ENCODE peak calls at places on chromosome 14, in six cellular contexts. One of them, this sample, is unnamed.
A peak's percentile ranks its signal among the peaks of the same experiment; 100 is the strongest.

GRCh38 chr14:77882098-77882497 is 82.2 kb downstream of the ADCK1 start:
- DNase-seq in A549: no peak
- DNase-seq in neural progenitor cell: no peak
- DNase-seq in fibroblast of mammary gland: no peak
- DNase-seq in IMR-90: no peak
- DNase-seq in fibroblast of pulmonary artery: peak; percentile 5
- DNase-seq in this sample: no peak

GRCh38 chr14:57833304-57833703 is 32.6 kb downstream of the SLC35F4 start:
- DNase-seq in A549: peak; percentile 41
- DNase-seq in neural progenitor cell: no peak
- DNase-seq in fibroblast of mammary gland: peak; percentile 99
- DNase-seq in IMR-90: peak; percentile 88
- DNase-seq in fibroblast of pulmonary artery: peak; percentile 85
- DNase-seq in this sample: no peak

GRCh38 chr14:28707814-28708213 is 58.8 kb upstream of the FOXG1 start:
- DNase-seq in A549: no peak
- DNase-seq in neural progenitor cell: no peak
- DNase-seq in fibroblast of mammary gland: peak; percentile 89
- DNase-seq in IMR-90: no peak
- DNase-seq in fibroblast of pulmonary artery: peak; percentile 73
- DNase-seq in this sample: no peak

GRCh38 chr14:31297701-31298344 is 90.2 kb upstream of the HECTD1 start:
- DNase-seq in A549: no peak
- DNase-seq in neural progenitor cell: no peak
- DNase-seq in fibroblast of mammary gland: peak; percentile 42
- DNase-seq in IMR-90: peak; percentile 52
- DNase-seq in fibroblast of pulmonary artery: peak; percentile 22
- DNase-seq in this sample: no peak

GRCh38 chr14:32468955-32469354 is 139.9 kb downstream of the AKAP6 start:
- DNase-seq in A549: no peak
- DNase-seq in neural progenitor cell: no peak
- DNase-seq in fibroblast of mammary gland: peak; percentile 82
- DNase-seq in IMR-90: peak; percentile 72
- DNase-seq in fibroblast of pulmonary artery: peak; percentile 89
- DNase-seq in this sample: no peak

GRCh38 chr14:93113678-93114067 is 2.1 kb downstream of the ITPK1 start:
- DNase-seq in A549: no peak
- DNase-seq in neural progenitor cell: peak; percentile 39
- DNase-seq in fibroblast of mammary gland: no peak
- DNase-seq in IMR-90: no peak
- DNase-seq in fibroblast of pulmonary artery: no peak
- DNase-seq in this sample: no peak

GRCh38 chr14:22112004-22112403 is 438.4 kb upstream of the OR4E1 start:
- DNase-seq in A549: no peak
- DNase-seq in neural progenitor cell: peak; percentile 31
- DNase-seq in fibroblast of mammary gland: peak; percentile 4
- DNase-seq in IMR-90: no peak
- DNase-seq in fibroblast of pulmonary artery: no peak
- DNase-seq in this sample: no peak

GRCh38 chr14:64147126-64147790 is 146.9 kb downstream of the ESR2 start:
- DNase-seq in A549: no peak
- DNase-seq in neural progenitor cell: no peak
- DNase-seq in fibroblast of mammary gland: peak; percentile 5
- DNase-seq in IMR-90: peak; percentile 71
- DNase-seq in fibroblast of pulmonary artery: peak; percentile 31
- DNase-seq in this sample: no peak

GRCh38 chr14:85572845-85573244 is 42.9 kb downstream of the FLRT2 start:
- DNase-seq in A549: peak; percentile 6
- DNase-seq in neural progenitor cell: no peak
- DNase-seq in fibroblast of mammary gland: peak; percentile 90
- DNase-seq in IMR-90: peak; percentile 90
- DNase-seq in fibroblast of pulmonary artery: peak; percentile 78
- DNase-seq in this sample: no peak

GRCh38 chr14:45251912-45252311 is 1.1 kb downstream of the MIS18BP1 start:
- DNase-seq in A549: no peak
- DNase-seq in neural progenitor cell: peak; percentile 5
- DNase-seq in fibroblast of mammary gland: peak; percentile 41
- DNase-seq in IMR-90: peak; percentile 2
- DNase-seq in fibroblast of pulmonary artery: peak; percentile 35
- DNase-seq in this sample: no peak

GRCh38 chr14:103728721-103729120 is 13.1 kb downstream of the ZFYVE21 start:
- DNase-seq in A549: no peak
- DNase-seq in neural progenitor cell: no peak
- DNase-seq in fibroblast of mammary gland: no peak
- DNase-seq in IMR-90: no peak
- DNase-seq in fibroblast of pulmonary artery: no peak
- DNase-seq in this sample: no peak

GRCh38 chr14:41785696-41786095 is 179.0 kb downstream of the LRFN5 start:
- DNase-seq in A549: no peak
- DNase-seq in neural progenitor cell: peak; percentile 50
- DNase-seq in fibroblast of mammary gland: peak; percentile 3
- DNase-seq in IMR-90: no peak
- DNase-seq in fibroblast of pulmonary artery: no peak
- DNase-seq in this sample: no peak

GRCh38 chr14:63343878-63344277 is 25.1 kb upstream of the GPHB5 start:
- DNase-seq in A549: no peak
- DNase-seq in neural progenitor cell: no peak
- DNase-seq in fibroblast of mammary gland: peak; percentile 48
- DNase-seq in IMR-90: peak; percentile 56
- DNase-seq in fibroblast of pulmonary artery: peak; percentile 48
- DNase-seq in this sample: no peak

GRCh38 chr14:81170104-81170828 is 50.5 kb downstream of the GTF2A1 start:
- DNase-seq in A549: peak; percentile 89
- DNase-seq in neural progenitor cell: peak; percentile 91
- DNase-seq in fibroblast of mammary gland: peak; percentile 82
- DNase-seq in IMR-90: peak; percentile 82
- DNase-seq in fibroblast of pulmonary artery: peak; percentile 89
- DNase-seq in this sample: peak; percentile 98

GRCh38 chr14:20630340-20631022 is 11.0 kb downstream of the OR6S1 start:
- DNase-seq in A549: peak; percentile 49
- DNase-seq in neural progenitor cell: peak; percentile 60
- DNase-seq in fibroblast of mammary gland: peak; percentile 75
- DNase-seq in IMR-90: peak; percentile 58
- DNase-seq in fibroblast of pulmonary artery: peak; percentile 52
- DNase-seq in this sample: no peak

DNA sequence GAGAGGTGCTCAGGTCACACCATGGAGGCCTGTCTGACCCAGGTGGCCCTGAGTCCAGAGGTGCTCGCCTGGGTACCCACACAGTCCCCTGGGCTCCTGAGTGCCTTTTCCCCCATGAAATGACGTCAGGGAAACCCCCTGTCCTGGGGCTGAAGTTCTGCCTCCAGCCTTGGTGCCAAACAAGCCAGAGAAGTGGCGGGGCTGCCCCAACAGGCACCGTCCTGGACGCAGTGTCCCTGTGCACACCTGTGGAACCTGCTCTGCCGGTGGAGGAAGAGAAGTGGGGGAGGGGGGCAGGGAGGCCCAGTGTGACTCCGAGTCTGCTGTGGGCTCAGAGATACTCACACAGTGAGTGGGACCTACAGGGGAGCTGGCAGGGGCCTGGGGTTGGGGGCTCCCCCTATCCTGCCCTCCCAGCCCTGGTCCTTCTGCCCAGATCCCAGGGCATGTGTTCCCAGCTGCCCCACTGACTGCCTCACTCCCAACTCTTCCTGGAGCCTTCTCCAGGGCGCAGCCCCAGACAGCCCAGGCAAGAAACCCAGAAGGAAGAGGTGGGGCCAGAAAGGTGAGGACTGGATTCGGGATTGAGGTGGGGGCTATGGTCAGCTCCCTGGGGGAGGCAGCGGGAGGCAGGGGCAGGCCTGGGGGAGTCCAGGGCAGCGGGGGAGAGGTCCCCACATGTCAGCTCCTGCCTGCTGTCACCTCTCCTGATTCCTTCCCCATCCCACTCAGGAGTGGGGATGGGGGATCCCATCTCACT is 24.8 kb downstream of the CCDC85C start:
- DNase-seq in A549: no peak
- DNase-seq in neural progenitor cell: no peak
- DNase-seq in fibroblast of mammary gland: no peak
- DNase-seq in IMR-90: no peak
- DNase-seq in fibroblast of pulmonary artery: no peak
- DNase-seq in this sample: peak; percentile 59
- H3K4me3 ChIP-seq in A549: no peak overlapping the region
- H3K4me3 ChIP-seq in neural progenitor cell: no peak overlapping the region
- H3K4me3 ChIP-seq in fibroblast of mammary gland: no peak overlapping the region
- H3K4me3 ChIP-seq in IMR-90: no peak overlapping the region
- H3K4me3 ChIP-seq in fibroblast of pulmonary artery: no peak overlapping the region
- H3K4me3 ChIP-seq in this sample: no peak overlapping the region

DNA sequence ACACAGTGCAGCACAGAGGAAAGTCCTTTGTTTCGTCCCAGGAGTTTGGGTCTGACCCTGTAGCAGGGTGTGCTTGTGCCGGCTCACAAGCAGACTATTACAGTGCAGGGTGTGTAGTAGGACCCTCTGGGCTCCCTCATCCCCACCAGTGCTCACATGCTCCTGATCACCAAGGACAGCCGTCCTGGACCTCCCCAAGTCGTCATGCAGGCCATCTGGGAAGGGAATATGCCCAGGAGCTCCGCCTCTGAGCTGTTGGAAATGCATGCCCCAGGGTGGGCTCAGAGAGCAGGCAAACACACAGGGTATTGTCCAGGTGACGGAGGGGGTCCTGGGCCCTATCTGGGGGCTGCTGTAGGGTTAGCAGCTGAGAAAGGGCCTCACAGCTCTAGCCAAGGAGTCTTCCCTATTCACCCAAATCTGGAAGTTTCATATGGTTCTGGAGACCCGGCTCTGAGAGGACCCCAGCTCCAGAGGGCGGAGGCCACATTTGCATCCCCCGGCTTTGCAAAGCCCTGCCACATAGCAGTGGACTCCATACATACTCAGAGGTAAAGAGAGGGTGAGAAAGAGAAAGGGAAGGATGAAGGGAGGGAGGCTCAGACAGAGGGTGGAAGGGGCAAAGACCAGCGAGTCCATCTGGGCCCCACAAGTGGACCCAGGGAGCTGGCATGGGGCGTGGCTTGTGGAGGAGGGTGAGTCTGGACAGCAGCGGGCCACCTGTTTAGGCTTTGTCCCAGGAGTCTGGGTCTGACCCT is 53.5 kb upstream of the PPP2R5C start:
- DNase-seq in A549: no peak
- DNase-seq in neural progenitor cell: no peak
- DNase-seq in fibroblast of mammary gland: no peak
- DNase-seq in IMR-90: no peak
- DNase-seq in fibroblast of pulmonary artery: no peak
- DNase-seq in this sample: no peak
- H3K4me3 ChIP-seq in A549: no peak overlapping the region
- H3K4me3 ChIP-seq in neural progenitor cell: no peak overlapping the region
- H3K4me3 ChIP-seq in fibroblast of mammary gland: no peak overlapping the region
- H3K4me3 ChIP-seq in IMR-90: no peak overlapping the region
- H3K4me3 ChIP-seq in fibroblast of pulmonary artery: no peak overlapping the region
- H3K4me3 ChIP-seq in this sample: no peak overlapping the region

DNA sequence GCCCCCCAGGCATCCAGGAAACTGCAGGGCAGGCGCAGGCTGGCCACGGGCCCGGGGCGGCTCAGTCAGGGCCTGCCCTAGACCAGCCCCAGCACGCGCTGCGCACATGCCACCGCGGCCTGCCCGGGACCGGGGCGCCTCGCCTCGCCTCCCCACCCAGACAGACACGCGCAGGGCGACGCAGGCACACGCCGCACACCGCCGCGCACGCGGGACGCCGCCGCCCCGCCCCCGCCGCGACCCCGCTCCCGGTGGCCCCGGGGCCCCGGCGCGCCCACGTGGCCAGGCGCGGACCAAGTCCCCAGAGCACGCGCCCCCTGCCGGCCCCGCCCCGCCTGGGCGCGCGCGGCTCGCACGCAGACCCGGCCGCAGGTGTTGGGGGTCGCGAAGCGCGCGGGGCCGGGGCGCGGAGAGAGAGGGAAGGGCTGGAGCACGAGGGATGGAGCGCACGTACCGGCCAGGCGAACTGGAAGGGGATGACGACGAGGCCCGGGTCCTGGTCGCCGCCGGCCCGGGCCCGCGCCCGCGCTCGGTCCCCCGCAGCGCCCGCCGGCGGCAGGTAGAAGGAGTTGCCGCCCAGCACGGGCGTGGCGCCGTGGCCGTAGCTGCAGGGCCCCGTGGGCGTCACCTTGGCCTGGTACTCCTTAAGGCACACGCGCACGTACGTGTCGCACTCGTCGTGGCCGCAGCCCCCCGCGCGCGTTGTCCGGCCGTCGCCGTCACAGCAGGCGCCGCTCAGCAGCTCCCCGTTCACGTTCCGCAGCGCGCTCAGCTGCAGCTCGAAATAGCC is 1.1 kb downstream of the JAG2 start:
- DNase-seq in A549: no peak
- DNase-seq in neural progenitor cell: peak; percentile 66
- DNase-seq in fibroblast of mammary gland: no peak
- DNase-seq in IMR-90: no peak
- DNase-seq in fibroblast of pulmonary artery: no peak
- DNase-seq in this sample: no peak
- H3K4me3 ChIP-seq in A549: peak overlapping the region; percentile 59
- H3K4me3 ChIP-seq in neural progenitor cell: peak overlapping the region; percentile 55
- H3K4me3 ChIP-seq in fibroblast of mammary gland: no peak overlapping the region
- H3K4me3 ChIP-seq in IMR-90: peak overlapping the region; percentile 4
- H3K4me3 ChIP-seq in fibroblast of pulmonary artery: no peak overlapping the region
- H3K4me3 ChIP-seq in this sample: peak overlapping the region; percentile 6

DNA sequence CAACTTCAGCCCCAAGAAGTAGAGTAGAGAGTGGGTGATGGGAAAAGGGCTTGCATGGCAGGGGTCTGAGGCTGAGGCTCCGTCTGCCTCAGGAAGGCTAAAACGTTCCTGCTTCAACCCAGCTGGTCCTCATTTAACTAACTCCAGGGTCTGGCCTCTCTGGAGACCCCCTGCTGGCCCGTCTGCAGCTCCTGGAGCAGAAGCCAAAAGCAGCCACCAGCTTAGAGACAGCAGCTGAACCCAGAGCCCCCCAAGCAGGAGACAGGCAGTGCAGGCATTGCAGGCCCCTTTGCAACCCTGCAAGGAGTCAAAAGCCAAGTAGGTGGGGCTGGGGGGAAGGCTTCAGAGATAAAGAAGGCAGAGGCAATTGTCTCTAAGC is 25.1 kb upstream of the LTBP2 start:
- DNase-seq in A549: no peak
- DNase-seq in neural progenitor cell: peak; percentile 28
- DNase-seq in fibroblast of mammary gland: no peak
- DNase-seq in IMR-90: no peak
- DNase-seq in fibroblast of pulmonary artery: no peak
- DNase-seq in this sample: no peak
- H3K4me3 ChIP-seq in A549: no peak overlapping the region
- H3K4me3 ChIP-seq in neural progenitor cell: no peak overlapping the region
- H3K4me3 ChIP-seq in fibroblast of mammary gland: no peak overlapping the region
- H3K4me3 ChIP-seq in IMR-90: no peak overlapping the region
- H3K4me3 ChIP-seq in fibroblast of pulmonary artery: no peak overlapping the region
- H3K4me3 ChIP-seq in this sample: no peak overlapping the region

DNA sequence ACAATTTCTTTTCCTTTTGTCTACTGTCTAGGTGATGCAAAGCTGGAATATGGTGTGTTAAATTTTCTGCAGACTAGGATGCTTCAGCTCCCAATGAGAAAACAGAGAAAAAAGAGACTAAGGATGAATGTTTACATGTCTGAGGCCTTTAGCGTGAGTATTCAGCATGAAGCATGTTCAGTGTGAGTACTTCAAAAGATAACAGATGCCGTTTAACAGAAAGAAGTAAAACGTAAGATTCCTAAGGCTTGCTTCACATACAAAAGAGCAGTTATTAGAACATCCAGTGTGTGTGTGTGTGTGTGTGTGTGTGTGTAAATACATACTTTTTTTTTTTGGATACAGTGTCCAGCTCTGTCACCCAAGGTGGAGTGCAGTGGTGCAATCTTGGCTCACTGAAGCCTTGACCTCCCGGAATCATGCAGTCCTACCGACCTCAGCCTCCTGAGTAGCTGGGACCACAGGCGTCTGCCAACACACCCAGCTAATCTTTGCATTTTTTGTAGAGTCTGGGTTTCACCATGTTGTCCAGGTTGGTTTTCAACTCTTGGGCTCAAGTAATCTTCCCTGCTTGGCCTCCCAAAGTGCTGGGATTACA is 92.4 kb upstream of the FERMT2 start:
- DNase-seq in A549: no peak
- DNase-seq in neural progenitor cell: no peak
- DNase-seq in fibroblast of mammary gland: no peak
- DNase-seq in IMR-90: peak; percentile 93
- DNase-seq in fibroblast of pulmonary artery: peak; percentile 56
- DNase-seq in this sample: no peak
- H3K4me3 ChIP-seq in A549: no peak overlapping the region
- H3K4me3 ChIP-seq in neural progenitor cell: no peak overlapping the region
- H3K4me3 ChIP-seq in fibroblast of mammary gland: no peak overlapping the region
- H3K4me3 ChIP-seq in IMR-90: no peak overlapping the region
- H3K4me3 ChIP-seq in fibroblast of pulmonary artery: no peak overlapping the region
- H3K4me3 ChIP-seq in this sample: no peak overlapping the region